ENCODE peak calls at places on chromosomes 12 and 14, in eight cellular contexts. A is effector CD8-positive, alpha-beta T cell; H is activated T-helper 1 cell treated with Interleukin-2 at 50 U/mL for 16 hours; J is HEK293T; K is stimulated activated CD4-positive, alpha-beta T cell treated with anti-CD3 and anti-CD28 coated beads, Interleukin-15, amount 100 ng/mL, for 1 hour; V is astrocyte of the spinal cord; Y is A172; Z is NCI-H2171. M is an unnamed sample.

GRCh38 chr12:121620328-121620891 is 5.9 kb upstream of the ORAI1 start:
- DNase-seq in A (no peak), H (no peak), J (no peak), K (no peak), V (no peak), Y (no peak), Z (no peak), M (no peak)

GRCh38 chr12:122503783-122504590 is 3.3 kb upstream of the ZCCHC8 start:
- DNase-seq in A (no peak), H (no peak), J (no peak), K (no peak), V (no peak), Y (no peak), Z (no peak), M (no peak)

GRCh38 chr14:104579507-104579906 is at the start of gene C14orf180:
- DNase-seq in A (no peak), H (no peak), J (no peak), K (no peak), V (no peak), Y (no peak), Z (no peak), M (no peak)

GRCh38 chr14:71011479-71011878 is 104.2 kb downstream of the PCNX1 start:
- DNase-seq in A (no peak), H (no peak), J (no peak), K (no peak), V (no peak), Y (no peak), Z (no peak), M (no peak)

GRCh38 chr14:89955022-89955414 is 488 bp upstream of the EFCAB11 start:
- DNase-seq in A (no peak), H (no peak), J (no peak), K (no peak), V (no peak), Y (no peak), Z (no peak), M (no peak)

GRCh38 chr14:94175403-94176146 is 1.5 kb downstream of the PPP4R4 start:
- DNase-seq in A (no peak), H (no peak), J (no peak), K (no peak), V (no peak), Y (no peak), Z (no peak), M (no peak)

GRCh38 chr12:51328587-51328986 is 4.6 kb upstream of the BIN2 start:
- DNase-seq in A (no peak), H (no peak), J (no peak), K (no peak), V (no peak), Y (no peak), Z (no peak), M (no peak)

GRCh38 chr12:106074361-106074705 is 64.4 kb downstream of the NUAK1 start:
- DNase-seq in A (no peak), H (no peak), J (no peak), K (no peak), V (no peak), Y (no peak), Z (no peak), M (no peak)

GRCh38 chr12:50221228-50222008 is 54.2 kb upstream of the CERS5 start:
- DNase-seq in A (no peak), H (no peak), J (peak; percentile 60), K (no peak), V (peak; percentile 91), Y (peak; percentile 60), Z (peak; percentile 89), M (no peak)

GRCh38 chr14:77301103-77301502 is 19.6 kb downstream of the POMT2 start:
- DNase-seq in A (peak; percentile 19), H (peak; percentile 18), J (peak; percentile 77), K (peak; percentile 15), V (peak; percentile 88), Y (peak; percentile 29), Z (peak; percentile 40), M (no peak)

GRCh38 chr14:65211341-65211987 is 109.1 kb upstream of the MAX start:
- DNase-seq in A (no peak), H (no peak), J (no peak), K (no peak), V (peak; percentile 78), Y (peak; percentile 19), Z (no peak), M (no peak)

GRCh38 chr12:45259732-45260480 is 44.0 kb downstream of the ANO6 start:
- DNase-seq in A (no peak), H (no peak), J (no peak), K (no peak), V (peak; percentile 54), Y (no peak), Z (no peak), M (no peak)

GRCh38 chr14:102793531-102794328 is 16.5 kb downstream of the TRAF3 start:
- DNase-seq in A (no peak), H (no peak), J (no peak), K (no peak), V (no peak), Y (no peak), Z (no peak), M (no peak)